ENCODE peak calls at places on chromosomes 12 and 14, in four cellular contexts. C, Q, H and P are unnamed samples.

GRCh38 chr14:69039287-69039628 is 60.2 kb upstream of the ACTN1 start:
- DNase-seq in C (no peak), Q (peak), H (no peak), P (no peak)

GRCh38 chr14:22837750-22838538 is 1.6 kb downstream of the MMP14 start:
- DNase-seq in C (no peak), Q (peak), H (no peak), P (no peak)

GRCh38 chr14:33686218-33686617 is 264.7 kb downstream of the EGLN3 start:
- DNase-seq in C (no peak), Q (no peak), H (no peak), P (no peak)

GRCh38 chr12:131699434-131699833 is 11.5 kb upstream of the SFSWAP start:
- DNase-seq in C (no peak), Q (no peak), H (no peak), P (no peak)

GRCh38 chr12:131536337-131536736 is 174.6 kb upstream of the SFSWAP start:
- DNase-seq in C (no peak), Q (no peak), H (no peak), P (no peak)

GRCh38 chr14:96122496-96122895 is 82.1 kb upstream of the BDKRB2 start:
- DNase-seq in C (peak), Q (peak), H (no peak), P (peak)

GRCh38 chr14:92553456-92553855 is 39.9 kb downstream of the RIN3 start:
- DNase-seq in C (no peak), Q (peak), H (no peak), P (no peak)

GRCh38 chr14:72513994-72514659 is 379.8 kb downstream of the DPF3 start:
- DNase-seq in C (peak), Q (peak), H (no peak), P (peak)

GRCh38 chr12:59459966-59460365 is 135.9 kb upstream of the SLC16A7 start:
- DNase-seq in C (no peak), Q (peak), H (no peak), P (no peak)

GRCh38 chr12:120257041-120257821 is 8.3 kb downstream of the PXN start:
- DNase-seq in C (peak), Q (peak), H (no peak), P (no peak)

GRCh38 chr12:79897617-79898016 is 37.3 kb downstream of the PPP1R12A start:
- DNase-seq in C (peak), Q (peak), H (no peak), P (no peak)

GRCh38 chr12:126952106-126953007 is 1314.6 kb upstream of the TMEM132C start:
- DNase-seq in C (no peak), Q (peak), H (no peak), P (no peak)

GRCh38 chr12:10084733-10085132 is 14.1 kb downstream of the CLEC1A start:
- DNase-seq in C (no peak), Q (no peak), H (no peak), P (no peak)

GRCh38 chr14:22598896-22599244 is 770 bp downstream of the ABHD4 start:
- DNase-seq in C (no peak), Q (peak), H (no peak), P (no peak)

GRCh38 chr14:51581017-51581881 is 70.5 kb upstream of the FRMD6 start:
- DNase-seq in C (peak), Q (peak), H (no peak), P (no peak)

GRCh38 chr12:61757831-61758505 is 502.2 kb upstream of the USP15 start:
- DNase-seq in C (no peak), Q (no peak), H (no peak), P (no peak)

GRCh38 chr14:66804141-66804540 is 296.2 kb downstream of the GPHN start:
- DNase-seq in C (no peak), Q (no peak), H (no peak), P (no peak)

GRCh38 chr14:77303417-77304156 is 17.1 kb downstream of the POMT2 start:
- DNase-seq in C (peak), Q (peak), H (peak), P (no peak)

GRCh38 chr12:15757553-15758255 is 31.5 kb downstream of the EPS8 start:
- DNase-seq in C (no peak), Q (peak), H (peak), P (no peak)

GRCh38 chr14:53432378-53432802 is 279.3 kb upstream of the DDHD1 start:
- DNase-seq in C (peak), Q (peak), H (no peak), P (peak)

GRCh38 chr14:99436247-99437180 is 44.1 kb downstream of the SETD3 start:
- DNase-seq in C (no peak), Q (no peak), H (no peak), P (no peak)

GRCh38 chr14:30355431-30355913 is 203.5 kb upstream of the G2E3 start:
- DNase-seq in C (no peak), Q (peak), H (no peak), P (no peak)

GRCh38 chr14:22497671-22498093 is 91.3 kb downstream of the DAD1 start:
- DNase-seq in C (no peak), Q (no peak), H (no peak), P (no peak)

DNA sequence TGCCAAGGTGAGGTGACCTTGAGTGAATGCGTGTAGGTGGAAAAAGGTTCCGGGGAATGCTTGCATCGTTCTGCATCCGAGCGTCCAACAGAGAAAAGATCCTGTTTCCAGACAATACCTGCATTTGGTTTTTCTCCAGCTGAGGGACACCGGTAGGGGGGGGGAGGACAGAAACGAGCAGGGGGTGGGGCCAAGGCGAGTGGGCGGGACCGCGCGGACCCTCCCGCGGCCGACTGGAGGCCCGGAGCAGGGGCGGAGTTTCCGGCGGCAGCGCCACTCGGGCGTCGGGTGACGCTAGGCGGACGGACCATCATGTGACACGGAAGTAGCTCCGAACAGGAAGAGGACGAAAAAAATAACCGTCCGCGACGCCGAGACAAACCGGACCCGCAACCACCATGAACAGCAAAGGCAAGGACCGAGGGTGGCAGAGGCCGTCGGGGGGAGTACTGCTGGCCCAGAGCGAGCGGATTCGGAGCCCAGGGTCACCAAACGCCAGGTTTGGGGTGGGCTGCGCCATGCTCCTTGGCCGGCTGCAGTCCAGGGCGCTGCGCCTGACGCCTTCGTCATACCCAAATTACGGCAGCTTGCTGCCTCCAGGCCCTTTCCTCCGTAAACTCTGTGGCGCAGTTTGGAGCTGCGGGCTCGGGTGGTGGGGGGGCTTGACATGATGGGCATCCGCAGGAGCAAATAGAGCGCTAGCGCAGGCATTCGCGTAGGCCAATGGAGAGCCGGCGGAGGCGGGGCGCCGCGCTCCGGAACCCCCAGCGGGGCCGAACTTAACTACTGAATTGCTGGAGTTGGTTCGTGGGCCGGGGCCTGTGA is at the start of gene DAZAP2:
- DNase-seq in C (peak), Q (peak), H (peak), P (peak)
- TF ChIP-seq CTCF in C (peak), Q (peak), H (peak), P (no peak)

DNA sequence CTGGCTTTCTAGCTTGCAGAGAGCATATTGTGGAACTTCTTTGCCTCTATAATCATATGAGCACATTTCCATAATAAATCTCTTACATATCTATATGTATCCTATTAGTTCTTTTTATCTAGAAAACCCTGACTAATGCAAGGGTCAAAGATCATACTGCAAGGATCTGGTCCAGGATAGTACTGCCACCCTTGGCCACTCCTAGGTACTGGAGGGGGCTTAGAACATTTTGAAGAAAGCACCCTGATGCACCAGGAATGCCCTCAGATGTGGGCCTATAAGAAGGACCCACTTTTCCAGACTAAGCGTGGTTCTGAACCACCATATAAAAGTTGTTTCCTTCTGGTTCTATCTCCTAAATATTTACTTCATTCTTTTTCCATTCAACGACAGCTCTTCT is 14.6 kb downstream of the ATXN7L3B start:
- DNase-seq in C (no peak), Q (no peak), H (no peak), P (no peak)
- TF ChIP-seq CTCF in C (no peak), Q (no peak), H (no peak), P (no peak)

GRCh38 chr14:56796259-56796658 is 14.0 kb downstream of the OTX2 start:
- DNase-seq in C (no peak), Q (no peak), H (no peak), P (no peak)
- TF ChIP-seq CTCF in C (no peak), Q (no peak), H (no peak), P (no peak)

DNA sequence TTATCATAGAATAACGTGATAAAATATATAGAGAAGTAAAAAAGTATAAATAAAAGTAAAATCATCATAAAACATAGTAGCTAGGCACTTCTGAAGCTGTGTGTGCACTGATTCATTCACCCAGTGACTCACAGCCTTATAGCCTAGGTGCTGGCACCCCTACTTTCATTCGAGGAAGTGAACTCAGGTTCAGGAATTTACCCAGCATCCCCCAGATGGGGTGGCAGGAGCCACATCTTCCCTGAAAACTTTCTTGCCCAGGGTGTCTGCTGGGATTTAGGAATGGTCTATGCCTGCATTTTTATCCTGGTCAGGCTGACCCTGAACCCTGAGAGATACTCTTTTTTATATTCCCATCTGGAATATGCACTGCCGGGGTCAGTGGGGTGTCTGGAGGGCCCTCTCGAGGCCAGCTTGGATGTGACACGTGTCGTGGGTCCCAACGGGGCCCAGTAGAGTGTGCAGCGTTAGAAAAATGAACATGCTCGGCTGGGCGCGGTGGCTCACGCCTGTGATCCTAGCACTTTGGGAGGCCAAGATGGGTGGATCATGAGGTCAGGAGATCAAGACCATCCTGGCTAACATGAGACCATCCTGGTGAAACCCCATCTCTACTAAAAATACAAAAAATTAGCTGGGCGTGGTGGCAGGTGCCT is 75.8 kb downstream of the AACS start:
- DNase-seq in C (peak), Q (peak), H (no peak), P (no peak)
- TF ChIP-seq CTCF in C (no peak), Q (no peak), H (no peak), P (no peak)